ENCODE peak calls at places on chromosomes 5 and 9, in five cellular contexts. R is IMR-90, L is mesendoderm, S is neuronal stem cell, Z is H9. C is an unnamed sample. For H3K4me1, the result is how much of the 10 kb centered on the place peaks cover.

GRCh38 chr9:115058684-115059315 is 59.2 kb downstream of the TNC start:
- DNase-seq in Z (no peak), L (no peak), S (no peak), R (peak), C (peak)

GRCh38 chr5:59609501-59610265 is 283.8 kb downstream of the PDE4D start:
- DNase-seq in L (no peak), R (no peak), Z (no peak), S (no peak), C (no peak)

GRCh38 chr9:125989090-125989501 is 241.9 kb downstream of the PBX3 start:
- DNase-seq in R (no peak), L (no peak), Z (no peak), S (no peak), C (no peak)

GRCh38 chr9:91378695-91379127 is 17.0 kb upstream of the AUH start:
- DNase-seq in Z (no peak), L (peak), S (no peak), R (peak), C (peak)

GRCh38 chr5:88944751-88945507 is 61.9 kb upstream of the MEF2C start:
- DNase-seq in Z (no peak), S (no peak), R (peak), L (no peak), C (peak)

GRCh38 chr9:23825143-23825531 is 903 bp downstream of the ELAVL2 start:
- DNase-seq in R (no peak), Z (peak), S (no peak), L (peak), C (no peak)

GRCh38 chr9:38024036-38024681 is 44.9 kb downstream of the SHB start:
- DNase-seq in R (peak), L (peak), Z (peak), S (no peak), C (peak)

GRCh38 chr9:126146254-126147145 is 180.1 kb upstream of the MVB12B start:
- DNase-seq in R (no peak), Z (peak), L (peak), S (peak), C (no peak)

GRCh38 chr5:100731768-100732167 is 171.3 kb downstream of the ST8SIA4 start:
- DNase-seq in L (no peak), R (no peak), S (no peak), Z (no peak), C (peak)

GRCh38 chr9:84169240-84169639 is 171.3 kb downstream of the SLC28A3 start:
- DNase-seq in R (peak), L (no peak), S (no peak), Z (no peak), C (peak)

GRCh38 chr9:85118990-85119755 is 449.6 kb downstream of the NTRK2 start:
- DNase-seq in L (no peak), Z (no peak), S (no peak), R (no peak), C (no peak)

GRCh38 chr5:757931-758697 is 26.4 kb downstream of the ZDHHC11B start:
- DNase-seq in R (no peak), L (peak), Z (peak), S (peak), C (peak)

GRCh38 chr9:33164138-33164809 is 2.9 kb downstream of the B4GALT1 start:
- DNase-seq in Z (no peak), L (peak), R (no peak), S (no peak), C (no peak)

GRCh38 chr9:97906236-97906831 is 16.0 kb downstream of the TRMO start:
- DNase-seq in L (no peak), Z (no peak), R (no peak), S (no peak), C (no peak)

GRCh38 chr5:4976918-4977317 is 163.2 kb upstream of the ADAMTS16 start:
- DNase-seq in L (peak), Z (no peak), S (no peak), R (no peak), C (no peak)

GRCh38 chr5:86968311-86968753 is 299.4 kb upstream of the RASA1 start:
- DNase-seq in L (peak), Z (no peak), S (peak), R (peak), C (peak)

GRCh38 chr9:19922476-19923118 is 133.8 kb upstream of the SLC24A2 start:
- DNase-seq in S (peak), R (peak), L (peak), Z (peak), C (peak)

GRCh38 chr9:120402741-120403542 is 177.0 kb downstream of the CDK5RAP2 start:
- DNase-seq in Z (no peak), R (peak), S (no peak), L (no peak), C (peak)

GRCh38 chr9:71144495-71144894 is 23.1 kb upstream of the TRPM3 start:
- DNase-seq in L (no peak), Z (no peak), S (no peak), R (no peak), C (no peak)

GRCh38 chr9:134466869-134467616 is 140.8 kb downstream of the RXRA start:
- DNase-seq in S (no peak), R (no peak), L (no peak), Z (no peak), C (no peak)

GRCh38 chr5:150021491-150022162 is 21.1 kb downstream of the HMGXB3 start:
- DNase-seq in Z (peak), L (peak), R (peak), S (no peak), C (no peak)

GRCh38 chr5:180798193-180798592 is 4.4 kb downstream of the MGAT1 start:
- DNase-seq in L (no peak), Z (no peak), R (no peak), S (no peak), C (no peak)

GRCh38 chr9:137311971-137312851 is 10.1 kb upstream of the NRARP start:
- DNase-seq in S (no peak), R (no peak), L (no peak), Z (no peak), C (no peak)

GRCh38 chr5:53569486-53569885 is 9.0 kb downstream of the NDUFS4 start:
- DNase-seq in S (no peak), R (no peak), L (no peak), Z (no peak), C (no peak)

GRCh38 chr5:50699737-50700136 is 33.3 kb downstream of the PARP8 start:
- DNase-seq in Z (no peak), R (peak), S (no peak), L (peak), C (peak)

GRCh38 chr5:54148062-54148461 is 162.3 kb downstream of the ARL15 start:
- DNase-seq in Z (no peak), R (peak), L (no peak), S (no peak), C (no peak)

GRCh38 chr5:154230526-154230925 is 40.0 kb downstream of the GALNT10 start:
- DNase-seq in Z (no peak), R (no peak), S (no peak), L (no peak), C (no peak)

GRCh38 chr9:112000743-112001142 is 104.1 kb downstream of the UGCG start:
- DNase-seq in L (peak), R (no peak), Z (peak), S (no peak), C (no peak)

GRCh38 chr5:125222597-125223240 is 476.3 kb upstream of the ZNF608 start:
- DNase-seq in Z (no peak), R (no peak), S (no peak), L (no peak), C (no peak)

GRCh38 chr9:14542071-14542470 is 151.2 kb downstream of the ZDHHC21 start:
- DNase-seq in S (no peak), Z (no peak), L (no peak), R (no peak), C (no peak)

GRCh38 chr5:153515269-153515668 is 24.8 kb downstream of the GRIA1 start:
- DNase-seq in S (no peak), L (no peak), R (peak), Z (no peak), C (peak)

GRCh38 chr5:56112526-56113121 is 117.9 kb upstream of the IL6ST start:
- DNase-seq in Z (no peak), L (no peak), S (no peak), R (peak), C (no peak)

GRCh38 chr5:39453606-39454005 is 28.8 kb upstream of the DAB2 start:
- DNase-seq in Z (no peak), L (no peak), S (no peak), R (no peak), C (no peak)

GRCh38 chr5:38208782-38209378 is 49.5 kb upstream of the EGFLAM start:
- DNase-seq in S (peak), R (peak), Z (peak), L (peak), C (peak)

GRCh38 chr9:110013064-110013463 is 194.9 kb downstream of the C9orf152 start:
- DNase-seq in Z (no peak), R (no peak), L (no peak), S (no peak), C (no peak)

GRCh38 chr5:136249678-136250266 is 56.8 kb upstream of the SMIM32 start:
- DNase-seq in L (peak), Z (peak), R (peak), S (peak), C (peak)

GRCh38 chr9:8412327-8412726 is 612.7 kb upstream of the DMAC1 start:
- DNase-seq in S (no peak), Z (no peak), R (no peak), L (no peak), C (no peak)

GRCh38 chr9:94922098-94922607 is 195.7 kb downstream of the AOPEP start:
- DNase-seq in L (no peak), R (peak), Z (no peak), S (no peak), C (peak)
- H3K4me1 ChIP-seq in L (under half), R (under half), Z (under half), S (under half), C (under half)

DNA sequence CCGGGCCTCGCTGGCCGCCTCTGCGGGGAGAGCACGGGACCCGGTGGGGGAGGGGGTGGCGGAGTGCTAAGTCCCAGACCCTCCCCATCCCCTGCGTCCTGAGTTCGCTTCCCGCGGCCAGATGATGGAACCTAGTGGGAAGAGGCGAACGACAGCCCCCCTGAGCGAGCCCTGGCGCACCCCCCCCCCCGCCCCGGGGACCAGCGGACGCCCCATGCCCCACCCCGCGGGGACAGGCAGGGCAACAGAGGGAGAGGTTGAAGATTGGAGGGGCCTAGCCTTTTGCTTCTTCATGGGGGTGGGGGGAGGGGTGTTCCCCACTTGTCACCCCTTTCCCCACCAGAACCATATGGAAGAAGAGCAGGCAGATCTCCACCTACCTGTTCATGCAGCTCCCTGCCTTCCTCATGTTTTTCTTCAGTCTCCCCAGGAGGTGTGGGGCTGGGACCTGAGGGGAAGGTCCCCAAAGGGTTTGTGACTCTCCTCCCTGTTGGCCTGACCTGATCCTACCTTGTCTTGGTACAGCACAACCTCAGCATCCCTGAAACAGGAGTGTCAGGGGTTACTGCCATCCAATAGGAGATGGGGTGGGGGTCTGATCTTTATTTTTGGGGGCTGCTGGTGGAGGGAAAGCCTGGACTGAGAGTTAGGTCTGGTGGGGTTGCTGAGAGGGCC is 482 bp downstream of the FAM53C start:
- DNase-seq in S (no peak), R (no peak), Z (no peak), L (peak), C (peak)
- H2BK5ac ChIP-seq in S (peak), R (peak), Z (no peak), L (peak), C (no peak)

GRCh38 chr5:131999471-131999931 is 12.0 kb downstream of the ACSL6 start:
- DNase-seq in S (no peak), Z (peak), L (no peak), R (no peak), C (no peak)
- H2AK5ac ChIP-seq in S (peak), Z (no peak), L (no peak), R (no peak), C (no peak)

GRCh38 chr5:172166030-172166429 is 22.0 kb downstream of the STK10 start:
- DNase-seq in R (no peak), S (no peak), Z (no peak), L (no peak), C (no peak)
- H3K4me1 ChIP-seq in R (under half), S (under half), Z (under half), L (under half), C (under half)

DNA sequence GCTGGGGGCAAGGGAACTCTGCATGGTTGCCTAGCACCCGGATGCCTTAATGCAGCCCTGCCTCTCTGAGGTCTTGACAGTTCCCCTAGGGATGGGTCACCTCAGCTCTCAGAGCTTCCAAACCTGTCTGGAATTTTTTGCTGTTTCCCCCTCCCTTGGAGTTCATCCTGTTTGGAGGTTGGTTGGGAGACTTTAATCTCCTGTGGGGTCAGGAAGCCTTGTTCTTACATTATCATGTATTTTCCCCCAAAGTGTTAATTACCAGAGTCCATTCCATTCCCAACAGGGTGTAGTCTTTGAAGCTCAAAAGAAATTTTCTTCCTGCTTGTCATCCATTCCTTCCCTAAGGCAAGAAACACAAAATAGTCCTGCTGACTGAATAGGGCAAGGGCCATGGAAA is 150.3 kb upstream of the SPRY4 start:
- DNase-seq in Z (peak), S (no peak), R (no peak), L (peak), C (no peak)
- H2BK5ac ChIP-seq in Z (no peak), S (no peak), R (no peak), L (peak), C (no peak)

DNA sequence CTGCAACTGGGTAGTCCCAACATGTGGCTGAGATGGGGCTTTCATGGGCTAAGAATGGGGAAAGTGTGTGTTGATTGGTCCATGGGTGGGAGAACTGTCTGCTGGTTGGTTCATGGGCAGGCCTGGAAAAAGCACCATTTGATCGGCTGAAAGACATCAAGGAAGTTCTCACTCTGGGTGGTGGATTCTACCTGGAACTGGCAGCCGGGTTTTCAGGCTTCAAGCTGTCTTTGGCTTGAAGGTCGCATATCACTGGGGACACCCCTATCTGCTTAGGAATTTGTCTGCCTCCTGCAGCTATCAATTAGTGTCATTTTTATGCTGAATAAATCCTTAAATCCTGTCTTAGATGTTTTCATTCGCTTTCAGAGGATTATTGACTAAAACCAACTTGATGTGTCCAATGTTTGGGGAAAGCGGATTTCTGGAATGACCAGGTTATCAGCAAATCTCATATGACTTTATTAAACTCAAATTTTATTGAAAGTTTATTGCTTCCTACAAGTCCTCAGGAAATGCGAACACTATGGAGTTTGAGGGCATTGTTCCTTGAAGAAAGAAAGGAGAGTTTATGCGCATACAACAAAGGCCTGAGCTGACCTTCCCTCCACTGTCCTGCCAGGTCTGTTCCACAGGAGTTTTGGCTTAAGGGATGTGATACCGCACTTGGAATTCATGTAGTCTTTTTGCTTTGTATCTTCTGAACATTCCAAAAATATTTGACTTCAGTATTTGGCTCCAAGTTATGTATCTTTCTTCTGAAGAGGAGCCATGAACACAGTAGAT is 451.1 kb downstream of the TUSC1 start:
- DNase-seq in S (no peak), R (no peak), L (peak), Z (peak), C (no peak)
- H2AK5ac ChIP-seq in S (no peak), R (no peak), L (no peak), Z (no peak), C (no peak)

DNA sequence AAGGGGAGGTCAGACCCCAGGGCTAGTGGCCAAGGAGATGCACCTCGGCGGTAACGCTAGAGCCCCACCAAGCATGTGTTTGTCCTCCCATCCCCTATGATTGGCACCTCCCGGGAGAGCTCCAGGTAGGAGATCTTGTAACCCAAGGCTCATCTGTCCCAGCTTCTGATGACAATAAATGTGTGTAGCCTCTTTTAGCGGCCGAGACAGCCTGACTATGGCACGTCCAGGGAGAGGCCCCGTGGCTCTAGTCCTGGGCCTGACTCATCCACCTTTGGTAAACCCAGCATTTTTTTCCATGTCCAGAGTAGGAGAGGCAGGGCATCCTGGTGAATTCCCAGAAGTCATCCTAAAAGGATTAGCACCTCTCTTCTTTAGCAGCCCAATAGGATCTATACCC is 39.2 kb downstream of the IRF1 start:
- DNase-seq in R (peak), L (peak), Z (no peak), S (no peak), C (peak)
- H3K4me1 ChIP-seq in R (under half), L (under half), Z (under half), S (under half), C (under half)

DNA sequence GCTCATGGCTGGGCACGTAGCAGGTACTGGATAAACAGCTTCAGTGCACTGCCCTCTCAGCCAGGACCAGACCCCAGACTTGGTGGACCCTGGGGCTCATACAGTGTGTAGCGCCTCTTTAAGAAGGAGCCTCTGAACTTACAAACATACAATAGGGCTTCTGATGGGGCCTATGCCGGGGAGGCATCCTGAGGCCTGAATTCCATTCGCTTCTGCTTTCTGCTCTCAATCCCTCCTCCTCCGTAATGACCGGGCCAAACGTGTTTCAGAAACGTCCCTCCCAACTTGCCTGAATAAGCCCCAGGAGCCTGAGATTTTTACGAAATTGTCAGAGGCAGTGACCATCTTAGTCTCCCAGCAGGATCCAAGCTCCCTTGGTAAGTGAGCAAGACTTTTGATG is 128.1 kb upstream of the BOD1 start:
- DNase-seq in L (peak), S (no peak), Z (no peak), R (no peak), C (no peak)
- H2BK5ac ChIP-seq in L (peak), S (peak), Z (no peak), R (no peak), C (no peak)